ENCODE peak calls at places on chromosomes 2 and 18, in eight cellular contexts. H is mucosa of gallbladder; C is activated T-cell treated with anti-CD3 and anti-CD28 coated beads for 1 hour; V is CD8-positive, alpha-beta T cell; J is SK-MEL-5; K is GM12891; W is GM12865; B is NCI-H446. I is an unnamed sample.

GRCh38 chr18:21242141-21243040 is at the start of gene GREB1L:
- DNase-seq in V (no peak), B (no peak), C (no peak), J (peak), W (peak), H (no peak), K (peak), I (peak)

GRCh38 chr2:173299764-173300163 is 54.9 kb upstream of the CDCA7 start:
- DNase-seq in W (no peak), V (no peak), B (no peak), H (no peak), J (peak), C (no peak), K (no peak), I (no peak)

GRCh38 chr2:2824588-2824987 is 493.5 kb upstream of the MYT1L start:
- DNase-seq in K (no peak), C (no peak), H (peak), V (no peak), W (no peak), B (no peak), J (no peak), I (no peak)

GRCh38 chr2:205733082-205733481 is 50.8 kb downstream of the NRP2 start:
- DNase-seq in V (no peak), H (no peak), K (no peak), B (no peak), C (no peak), J (no peak), W (no peak), I (no peak)

GRCh38 chr2:136118819-136119716 is 1.1 kb upstream of the CXCR4 start:
- DNase-seq in J (no peak), B (peak), V (peak), W (peak), K (no peak), C (peak), H (peak), I (no peak)

GRCh38 chr18:9188359-9189231 is 52.0 kb downstream of the ANKRD12 start:
- DNase-seq in H (no peak), K (no peak), B (no peak), W (no peak), C (no peak), J (no peak), V (no peak), I (no peak)

GRCh38 chr2:121479882-121480522 is 50.7 kb upstream of the RNU4ATAC start:
- DNase-seq in V (no peak), W (no peak), C (no peak), J (peak), B (peak), K (no peak), H (peak), I (no peak)

GRCh38 chr2:37357461-37358008 is 13.1 kb downstream of the QPCT start:
- DNase-seq in C (no peak), H (no peak), J (no peak), V (no peak), K (no peak), W (no peak), B (no peak), I (no peak)

GRCh38 chr2:136305517-136306192 is 187.7 kb upstream of the CXCR4 start:
- DNase-seq in H (no peak), W (peak), V (peak), B (peak), C (peak), J (no peak), K (no peak), I (peak)

GRCh38 chr18:36469471-36469870 is 172.0 kb downstream of the FHOD3 start:
- DNase-seq in K (no peak), B (no peak), W (no peak), V (no peak), H (no peak), C (no peak), J (no peak), I (no peak)

GRCh38 chr2:216426938-216427337 is 14.7 kb downstream of the SMARCAL1 start:
- DNase-seq in B (peak), V (no peak), C (no peak), H (no peak), J (no peak), W (no peak), K (no peak), I (no peak)

GRCh38 chr2:145644820-145645302 is 1124.9 kb upstream of the ZEB2 start:
- DNase-seq in H (no peak), C (no peak), K (peak), J (no peak), B (no peak), V (no peak), W (peak), I (no peak)

GRCh38 chr2:196520610-196521009 is 118.9 kb upstream of the CCDC150 start:
- DNase-seq in J (no peak), V (no peak), C (no peak), B (no peak), H (no peak), K (no peak), W (no peak), I (no peak)

GRCh38 chr2:28666496-28667184 is 85.0 kb upstream of the PPP1CB start:
- DNase-seq in K (no peak), H (no peak), C (no peak), W (no peak), J (no peak), B (peak), V (no peak), I (no peak)

I was measured in A549.